ENCODE peak calls at places on chromosomes 5 and 9, in six cellular contexts. R is K562, X is H1, Y is HCT116, F is GM12878, E is SK-N-SH. V is an unnamed sample.

GRCh38 chr5:73448072-73448432 is 525 bp downstream of the FOXD1 start:
- DNase-seq in E (peak), F (no peak), X (no peak), R (peak), Y (no peak), V (no peak)

GRCh38 chr5:34657550-34657921 is 1.4 kb downstream of the RAI14 start:
- DNase-seq in Y (no peak), X (no peak), F (no peak), E (peak), R (no peak), V (peak)

GRCh38 chr5:179827684-179828083 is 7.0 kb downstream of the SQSTM1 start:
- DNase-seq in Y (no peak), F (no peak), E (peak), R (no peak), X (no peak), V (no peak)

GRCh38 chr9:96062051-96062450 is 186.6 kb downstream of the ERCC6L2 start:
- DNase-seq in Y (no peak), R (no peak), F (no peak), E (no peak), X (no peak), V (no peak)

GRCh38 chr9:75054373-75055001 is 26.4 kb upstream of the CARNMT1 start:
- DNase-seq in R (no peak), X (no peak), E (no peak), Y (no peak), F (no peak), V (no peak)

GRCh38 chr5:80871541-80871961 is 88.6 kb upstream of the RASGRF2 start:
- DNase-seq in Y (peak), F (no peak), X (no peak), R (no peak), E (no peak), V (no peak)

GRCh38 chr5:94267350-94267899 is 351.0 kb downstream of the KIAA0825 start:
- DNase-seq in F (no peak), X (no peak), R (no peak), Y (no peak), E (no peak), V (no peak)

GRCh38 chr5:105163547-105163946 is 1601.0 kb upstream of the NUDT12 start:
- DNase-seq in E (no peak), Y (no peak), X (no peak), F (no peak), R (no peak), V (no peak)

GRCh38 chr5:350355-350754 is 28.8 kb downstream of the AHRR start:
- DNase-seq in R (peak), Y (peak), X (no peak), F (no peak), E (peak), V (no peak)

GRCh38 chr9:97502984-97503861 is 1.8 kb downstream of the TMOD1 start:
- DNase-seq in F (no peak), E (peak), X (no peak), Y (no peak), R (peak), V (no peak)

GRCh38 chr9:130137081-130137869 is 34.9 kb upstream of the NCS1 start:
- DNase-seq in R (no peak), X (no peak), E (no peak), F (no peak), Y (no peak), V (no peak)

GRCh38 chr9:92970467-92970923 is 23.2 kb downstream of the FGD3 start:
- DNase-seq in X (peak), F (no peak), R (no peak), Y (no peak), E (no peak), V (peak)

GRCh38 chr9:38689678-38690077 is 30.3 kb downstream of the FAM240B start:
- DNase-seq in Y (no peak), R (no peak), X (peak), F (no peak), E (peak), V (peak)

GRCh38 chr5:141369994-141370848 is at the start of gene PCDHGB3:
- DNase-seq in X (no peak), E (no peak), F (no peak), Y (no peak), R (no peak), V (no peak)

GRCh38 chr5:51226420-51226735 is 156.9 kb upstream of the ISL1 start:
- DNase-seq in X (peak), E (no peak), Y (peak), R (no peak), F (no peak), V (peak)

GRCh38 chr5:178116406-178116885 is 3.1 kb downstream of the N4BP3 start:
- DNase-seq in X (no peak), R (no peak), F (peak), E (peak), Y (no peak), V (no peak)

GRCh38 chr9:124507880-124508432 is 757 bp upstream of the NR5A1 start:
- DNase-seq in Y (no peak), F (no peak), R (no peak), E (peak), X (no peak), V (no peak)

GRCh38 chr5:121503111-121503840 is 348.4 kb upstream of the FTMT start:
- DNase-seq in F (no peak), Y (peak), E (peak), X (peak), R (peak), V (peak)

GRCh38 chr5:132459983-132460834 is 30.4 kb downstream of the IRF1 start:
- DNase-seq in F (no peak), E (no peak), R (peak), X (no peak), Y (no peak), V (no peak)

GRCh38 chr9:68416891-68417570 is 60.6 kb downstream of the PGM5 start:
- DNase-seq in E (no peak), Y (peak), X (no peak), R (peak), F (no peak), V (no peak)

GRCh38 chr5:177228751-177229150 is 74.8 kb downstream of the RAB24 start:
- DNase-seq in R (peak), X (no peak), E (no peak), F (no peak), Y (no peak), V (no peak)

GRCh38 chr5:142522983-142523382 is 162.9 kb downstream of the FGF1 start:
- DNase-seq in R (no peak), X (no peak), Y (no peak), F (no peak), E (no peak), V (no peak)

GRCh38 chr9:5917273-5917672 is 26.6 kb downstream of the MLANA start:
- DNase-seq in Y (no peak), R (no peak), F (no peak), X (no peak), E (no peak), V (no peak)

GRCh38 chr9:19913151-19913550 is 124.3 kb upstream of the SLC24A2 start:
- DNase-seq in R (no peak), F (no peak), Y (no peak), X (no peak), E (no peak), V (no peak)

GRCh38 chr5:158273035-158273434 is 414.1 kb upstream of the CLINT1 start:
- DNase-seq in R (no peak), Y (no peak), F (no peak), X (peak), E (no peak), V (no peak)

GRCh38 chr5:175712313-175712680 is 54.4 kb downstream of the HRH2 start:
- DNase-seq in Y (no peak), R (no peak), F (no peak), X (no peak), E (no peak), V (no peak)

GRCh38 chr9:101562966-101563365 is 29.3 kb downstream of the RNF20 start:
- DNase-seq in Y (no peak), X (no peak), F (no peak), E (no peak), R (no peak), V (no peak)

GRCh38 chr5:6722015-6722414 is 8.8 kb downstream of the TENT4A start:
- DNase-seq in E (no peak), X (no peak), R (no peak), Y (no peak), F (no peak), V (no peak)

GRCh38 chr5:56310711-56311204 is 77.6 kb upstream of the ANKRD55 start:
- DNase-seq in R (peak), Y (no peak), E (peak), X (no peak), F (no peak), V (no peak)

GRCh38 chr5:171635846-171636245 is 149.8 kb upstream of the SMIM23 start:
- DNase-seq in Y (no peak), R (no peak), X (no peak), E (no peak), F (no peak), V (no peak)

GRCh38 chr5:151699071-151699901 is 12.6 kb upstream of the SPARC start:
- DNase-seq in R (no peak), Y (no peak), F (no peak), X (no peak), E (no peak), V (no peak)

DNA sequence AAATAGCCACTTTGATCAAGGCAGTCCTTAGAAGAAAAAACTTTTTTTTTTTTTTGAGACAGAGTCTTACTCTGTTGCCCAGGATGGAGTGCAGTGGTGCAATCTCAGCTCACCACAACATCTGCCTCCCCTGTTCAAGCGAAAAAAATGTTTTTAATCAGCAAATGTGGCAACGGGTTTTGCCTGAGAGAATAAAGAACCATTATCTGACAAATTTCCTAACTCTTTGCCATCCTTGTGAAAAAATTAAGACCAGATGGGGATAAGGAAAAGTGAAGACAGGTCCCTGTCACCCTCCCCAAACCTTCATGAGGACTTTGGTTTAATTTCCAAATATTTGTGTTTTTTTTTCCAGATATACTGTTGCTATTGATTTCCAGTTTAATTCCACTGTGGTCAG is 107.3 kb upstream of the SPOCK1 start:
- DNase-seq in R (no peak), Y (no peak), E (no peak), F (no peak), X (no peak), V (no peak)
- TF ChIP-seq JUND in R (no peak), Y (no peak), E (no peak), F (no peak), X (no peak), V (no peak)

GRCh38 chr9:81474125-81474524 is 215.2 kb downstream of the TLE1 start:
- DNase-seq in Y (no peak), F (no peak), X (no peak), E (no peak), R (no peak), V (no peak)

GRCh38 chr9:81473708-81474107 is 215.6 kb downstream of the TLE1 start:
- DNase-seq in F (no peak), Y (no peak), R (no peak), E (no peak), X (no peak), V (no peak)

GRCh38 chr9:81470864-81471263 is 218.5 kb downstream of the TLE1 start:
- DNase-seq in Y (no peak), R (no peak), E (peak), F (no peak), X (no peak), V (no peak)

GRCh38 chr9:81473206-81473605 is 216.1 kb downstream of the TLE1 start:
- DNase-seq in E (no peak), F (no peak), R (no peak), Y (no peak), X (no peak), V (no peak)

GRCh38 chr9:81472701-81473100 is 216.6 kb downstream of the TLE1 start:
- DNase-seq in E (no peak), F (no peak), X (no peak), Y (no peak), R (no peak), V (no peak)
- TF ChIP-seq JUND in E (no peak), F (no peak), X (no peak), Y (no peak), R (no peak), V (no peak)

DNA sequence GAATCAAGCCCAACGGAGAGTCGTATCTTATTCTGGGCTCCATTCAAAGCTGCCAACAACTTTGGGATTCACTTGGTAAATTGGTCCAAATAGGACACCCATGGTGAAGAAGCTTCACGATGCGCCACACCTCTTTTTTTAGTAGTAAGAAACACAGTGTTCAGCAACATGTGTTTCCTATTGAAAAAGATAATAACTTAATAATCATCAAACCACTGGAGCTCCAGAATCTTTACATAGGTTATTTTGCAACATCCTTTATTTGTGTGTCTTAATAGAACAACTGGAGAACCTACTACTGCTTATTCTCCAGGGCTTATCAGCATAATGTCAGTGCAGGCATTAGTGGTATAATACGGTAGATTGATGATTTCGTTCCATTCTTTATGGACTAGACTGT is 63.3 kb upstream of the DAPK1 start:
- DNase-seq in R (no peak), E (no peak), X (no peak), Y (no peak), F (no peak), V (no peak)
- TF ChIP-seq JUND in R (no peak), E (no peak), X (no peak), Y (no peak), F (no peak), V (no peak)

DNA sequence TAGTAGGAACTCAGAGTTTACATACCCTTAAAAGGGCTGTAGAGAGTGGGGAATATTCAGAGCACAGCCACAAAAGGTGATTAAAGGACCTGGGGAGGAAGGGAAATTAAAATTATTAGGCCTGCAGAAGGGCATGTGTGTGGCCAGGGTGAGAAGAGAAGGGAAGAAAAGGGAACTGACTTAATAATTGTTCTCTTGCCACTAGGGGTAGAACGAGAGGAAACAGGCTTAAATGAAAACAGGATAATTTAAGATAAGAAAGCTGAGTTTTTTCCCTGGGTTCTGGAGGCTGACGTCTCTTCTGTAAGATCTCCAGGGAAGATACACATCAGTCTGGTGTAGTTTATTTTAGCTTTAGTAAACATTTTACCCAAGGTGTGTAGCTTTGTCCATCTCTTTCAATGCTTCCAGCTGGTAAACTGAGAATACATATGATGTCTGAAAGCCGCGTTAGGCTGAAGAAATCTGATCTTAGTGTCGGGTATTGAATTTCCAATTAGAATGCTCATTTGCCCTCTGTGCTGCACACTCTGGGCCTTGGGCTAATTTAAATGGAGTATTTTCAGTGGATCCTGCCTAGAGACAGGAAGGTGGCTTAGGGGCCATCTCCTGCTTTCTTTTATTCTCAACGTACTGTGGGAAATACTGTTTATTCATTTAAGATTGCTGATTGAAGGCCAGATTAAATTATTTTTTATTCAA is 416.8 kb downstream of the TMEM38B start:
- DNase-seq in X (no peak), Y (no peak), E (no peak), R (no peak), F (no peak), V (no peak)
- TF ChIP-seq JUND in X (no peak), Y (no peak), E (no peak), R (no peak), F (no peak), V (no peak)

DNA sequence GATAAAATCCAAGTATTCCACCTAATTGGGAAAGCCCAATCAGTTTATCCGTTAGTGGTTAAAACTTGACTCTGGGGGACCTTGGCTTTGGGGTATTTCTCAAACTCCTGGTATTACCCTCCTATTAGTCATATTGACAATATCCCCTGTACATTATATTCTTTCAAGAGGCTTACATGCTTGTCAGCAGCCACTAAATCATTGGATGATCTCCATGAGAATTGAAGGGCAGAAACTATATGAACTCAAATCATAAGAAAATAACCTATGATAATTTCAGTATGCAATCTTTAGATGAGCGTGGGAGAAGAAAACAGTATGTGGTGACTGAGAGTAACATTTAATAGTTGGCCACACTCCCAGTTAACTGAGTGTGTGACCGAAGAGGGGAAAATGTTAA is 58.8 kb downstream of the PUM3 start:
- DNase-seq in R (no peak), F (no peak), Y (no peak), X (no peak), E (no peak), V (no peak)
- TF ChIP-seq JUND in R (no peak), F (no peak), Y (no peak), X (no peak), E (no peak), V (no peak)

DNA sequence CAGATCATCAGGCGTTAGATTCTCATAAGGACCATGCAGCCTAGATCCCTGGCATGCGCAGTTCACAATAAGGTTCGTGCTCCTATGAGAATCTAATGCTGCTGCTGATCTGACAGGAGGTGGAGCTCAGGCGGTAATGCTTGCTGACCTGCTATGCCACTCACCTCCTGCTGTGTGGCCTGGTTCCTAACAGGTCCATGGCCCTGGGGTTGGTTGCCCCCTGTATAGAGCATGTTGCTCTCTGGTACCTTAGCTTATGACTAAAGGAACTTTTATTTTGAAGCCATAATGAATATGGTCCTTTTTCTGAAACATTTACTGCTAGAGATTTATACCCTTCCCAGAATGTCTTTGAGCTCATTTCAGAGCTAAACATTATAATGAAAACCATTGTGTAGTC is 3.1 kb downstream of the MAN2A1 start:
- DNase-seq in F (no peak), E (no peak), X (no peak), R (no peak), Y (no peak), V (no peak)
- TF ChIP-seq JUND in F (no peak), E (no peak), X (no peak), R (no peak), Y (no peak), V (no peak)

DNA sequence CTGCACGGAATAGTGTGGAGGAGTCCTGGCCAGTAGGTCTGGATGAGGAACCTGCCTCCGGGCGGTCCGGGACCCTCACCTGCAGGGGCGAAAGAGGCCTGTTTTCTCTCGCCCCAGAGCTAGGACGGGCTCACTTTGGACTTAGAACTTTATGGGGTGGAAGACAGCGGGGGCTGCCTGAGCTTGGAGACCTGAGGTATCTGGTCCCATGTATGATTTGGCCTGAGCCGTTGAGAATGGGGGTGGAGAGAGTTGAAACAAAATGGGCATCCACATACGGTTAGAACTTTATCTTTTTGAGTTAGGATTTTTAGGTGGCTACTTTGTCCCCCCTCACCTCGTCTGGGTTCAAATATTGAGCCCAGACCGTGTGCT is 681 bp upstream of the ETF1 start:
- DNase-seq in R (peak), E (peak), F (no peak), Y (no peak), X (no peak), V (no peak)
- TF ChIP-seq JUND in R (no peak), E (no peak), F (no peak), Y (no peak), X (no peak), V (no peak)